ENCODE peak calls at places on chromosomes 5 and 9, in eight cellular contexts. E, O, J, X, A, R, T and K are unnamed samples.
A peak's percentile ranks its signal among the peaks of the same experiment; 100 is the strongest.

GRCh38 chr9:20551835-20552234 is 70.5 kb downstream of the MLLT3 start:
- DNase-seq in E (no peak), O (no peak), J (no peak), X (no peak), A (peak; percentile 83), R (no peak), T (no peak), K (no peak)

GRCh38 chr5:133440467-133441115 is 171.8 kb downstream of the FSTL4 start:
- DNase-seq in E (no peak), O (no peak), J (no peak), X (no peak), A (no peak), R (peak; percentile 35), T (no peak), K (no peak)

GRCh38 chr5:92064993-92065392 is 681.9 kb upstream of the ARRDC3 start:
- DNase-seq in E (no peak), O (no peak), J (no peak), X (no peak), A (no peak), R (peak; percentile 47), T (no peak), K (no peak)

GRCh38 chr9:77016111-77016525 is 3.3 kb upstream of the FOXB2 start:
- DNase-seq in E (no peak), O (no peak), J (peak; percentile 49), X (no peak), A (no peak), R (no peak), T (no peak), K (no peak)

GRCh38 chr9:15211994-15212501 is 95.0 kb downstream of the TTC39B start:
- DNase-seq in E (peak; percentile 25), O (no peak), J (no peak), X (peak; percentile 17), A (no peak), R (no peak), T (no peak), K (no peak)

GRCh38 chr5:1204693-1205242 is 3.4 kb downstream of the SLC6A19 start:
- DNase-seq in E (peak; percentile 31), O (no peak), J (peak; percentile 59), X (peak; percentile 20), A (no peak), R (no peak), T (no peak), K (no peak)

GRCh38 chr9:97514531-97514930 is 13.1 kb downstream of the TMOD1 start:
- DNase-seq in E (no peak), O (no peak), J (no peak), X (no peak), A (no peak), R (no peak), T (no peak), K (no peak)

GRCh38 chr5:59390074-59390659 is 503.4 kb downstream of the PDE4D start:
- DNase-seq in E (peak; percentile 46), O (no peak), J (peak; percentile 66), X (peak; percentile 53), A (no peak), R (no peak), T (peak; percentile 3), K (no peak)

GRCh38 chr9:76891874-76892273 is 14.0 kb downstream of the PRUNE2 start:
- DNase-seq in E (no peak), O (no peak), J (no peak), X (no peak), A (no peak), R (no peak), T (no peak), K (no peak)

GRCh38 chr9:36053971-36054370 is 17.3 kb downstream of the RECK start:
- DNase-seq in E (no peak), O (no peak), J (peak; percentile 28), X (no peak), A (no peak), R (no peak), T (no peak), K (no peak)

GRCh38 chr5:157993201-157993600 is 134.3 kb upstream of the CLINT1 start:
- DNase-seq in E (no peak), O (no peak), J (no peak), X (no peak), A (no peak), R (no peak), T (no peak), K (no peak)

GRCh38 chr9:87663556-87663955 is 62.4 kb upstream of the CTSL start:
- DNase-seq in E (no peak), O (no peak), J (no peak), X (no peak), A (no peak), R (no peak), T (no peak), K (no peak)

GRCh38 chr5:154378134-154378533 is 67.7 kb upstream of the SAP30L start:
- DNase-seq in E (no peak), O (no peak), J (no peak), X (no peak), A (no peak), R (no peak), T (no peak), K (no peak)

GRCh38 chr9:112179816-112180215 is 4.7 kb upstream of the SUSD1 start:
- DNase-seq in E (no peak), O (no peak), J (no peak), X (no peak), A (no peak), R (no peak), T (no peak), K (no peak)

GRCh38 chr5:149730620-149731331 is 666 bp downstream of the PPARGC1B start:
- DNase-seq in E (peak; percentile 19), O (peak; percentile 66), J (peak; percentile 59), X (no peak), A (no peak), R (peak; percentile 58), T (peak; percentile 23), K (peak; percentile 31)

GRCh38 chr5:1418921-1419280 is 26.3 kb downstream of the SLC6A3 start:
- DNase-seq in E (no peak), O (no peak), J (no peak), X (no peak), A (no peak), R (no peak), T (no peak), K (no peak)

GRCh38 chr5:125451622-125452021 is 705.2 kb upstream of the ZNF608 start:
- DNase-seq in E (no peak), O (no peak), J (no peak), X (no peak), A (no peak), R (peak; percentile 36), T (no peak), K (no peak)

GRCh38 chr5:157271740-157272271 is 5.9 kb downstream of the CYFIP2 start:
- DNase-seq in E (no peak), O (peak; percentile 75), J (no peak), X (no peak), A (no peak), R (no peak), T (peak; percentile 77), K (peak; percentile 62)

GRCh38 chr5:139140631-139141071 is 57.5 kb downstream of the SIL1 start:
- DNase-seq in E (peak; percentile 22), O (no peak), J (no peak), X (no peak), A (no peak), R (no peak), T (no peak), K (no peak)

GRCh38 chr5:29161399-29161798 is 2032.1 kb upstream of the CDH6 start:
- DNase-seq in E (no peak), O (no peak), J (no peak), X (no peak), A (no peak), R (no peak), T (no peak), K (no peak)

GRCh38 chr9:138045541-138046490 is 168.2 kb downstream of the CACNA1B start:
- DNase-seq in E (no peak), O (peak; percentile 9), J (no peak), X (no peak), A (no peak), R (no peak), T (no peak), K (no peak)

GRCh38 chr9:91730806-91731205 is 219.2 kb downstream of the ROR2 start:
- DNase-seq in E (no peak), O (no peak), J (no peak), X (no peak), A (no peak), R (no peak), T (no peak), K (no peak)

GRCh38 chr9:18996191-18996590 is 36.8 kb downstream of the SAXO1 start:
- DNase-seq in E (no peak), O (no peak), J (no peak), X (no peak), A (peak; percentile 37), R (no peak), T (no peak), K (no peak)

GRCh38 chr9:119221281-119221680 is 148.0 kb downstream of the BRINP1 start:
- DNase-seq in E (no peak), O (no peak), J (no peak), X (no peak), A (no peak), R (peak; percentile 4), T (no peak), K (no peak)

GRCh38 chr5:82257729-82258128 is 20.4 kb downstream of the RPS23 start:
- DNase-seq in E (no peak), O (no peak), J (no peak), X (no peak), A (no peak), R (no peak), T (no peak), K (no peak)

GRCh38 chr5:140298183-140298601 is 4.7 kb downstream of the PFDN1 start:
- DNase-seq in E (peak; percentile 37), O (no peak), J (peak; percentile 21), X (no peak), A (peak; percentile 49), R (peak; percentile 87), T (no peak), K (no peak)

GRCh38 chr9:129220771-129221170 is 42.7 kb upstream of the IER5L start:
- DNase-seq in E (no peak), O (no peak), J (no peak), X (no peak), A (no peak), R (no peak), T (no peak), K (no peak)

GRCh38 chr5:143772621-143773020 is 39.3 kb upstream of the HMHB1 start:
- DNase-seq in E (no peak), O (no peak), J (no peak), X (no peak), A (no peak), R (no peak), T (no peak), K (no peak)

GRCh38 chr9:2758162-2758950 is 41.0 kb downstream of the KCNV2 start:
- DNase-seq in E (peak; percentile 36), O (no peak), J (no peak), X (no peak), A (no peak), R (no peak), T (no peak), K (no peak)

GRCh38 chr5:155050384-155051019 is 36.9 kb downstream of the KIF4B start:
- DNase-seq in E (no peak), O (no peak), J (no peak), X (no peak), A (no peak), R (no peak), T (no peak), K (no peak)

GRCh38 chr9:114366334-114367128 is 21.3 kb downstream of the AKNA start:
- DNase-seq in E (peak; percentile 88), O (no peak), J (no peak), X (no peak), A (peak; percentile 68), R (peak; percentile 47), T (no peak), K (no peak)

GRCh38 chr9:115973241-115973640 is 180.3 kb upstream of the PAPPA start:
- DNase-seq in E (no peak), O (no peak), J (no peak), X (no peak), A (no peak), R (no peak), T (no peak), K (no peak)

GRCh38 chr9:70901013-70901412 is 220.4 kb downstream of the TRPM3 start:
- DNase-seq in E (no peak), O (no peak), J (no peak), X (no peak), A (no peak), R (no peak), T (no peak), K (no peak)

GRCh38 chr9:35161713-35162604 is at the start of gene UNC13B:
- DNase-seq in E (peak; percentile 96), O (peak; percentile 69), J (peak; percentile 97), X (peak; percentile 96), A (peak; percentile 53), R (peak; percentile 86), T (peak; percentile 71), K (peak; percentile 30)